ENCODE peak calls at places on chromosomes 11 and 22, in five cellular contexts. A is GM12892, S is K562, N is HepG2, B is GM12878. E is an unnamed sample.

GRCh38 chr11:69638941-69639681 is 1.8 kb upstream of the CCND1 start:
- DNase-seq in B (no peak), A (no peak), N (peak), S (peak), E (no peak)

GRCh38 chr11:88521354-88522310 is 184.1 kb upstream of the CTSC start:
- DNase-seq in S (no peak), A (no peak), B (no peak), N (no peak), E (no peak)

GRCh38 chr22:29225422-29226090 is 19.9 kb downstream of the EMID1 start:
- DNase-seq in N (no peak), A (no peak), B (no peak), S (no peak), E (peak)

GRCh38 chr11:14254533-14255530 is 104.2 kb downstream of the RRAS2 start:
- DNase-seq in S (no peak), B (no peak), N (no peak), A (no peak), E (no peak)

GRCh38 chr22:47779474-47779873 is 1017.0 kb downstream of the TBC1D22A start:
- DNase-seq in S (peak), B (no peak), N (no peak), A (no peak), E (no peak)

GRCh38 chr11:68216171-68216938 is 3.3 kb upstream of the KMT5B start:
- DNase-seq in A (no peak), S (no peak), B (no peak), N (no peak), E (no peak)

GRCh38 chr22:46934746-46935491 is 172.5 kb downstream of the TBC1D22A start:
- DNase-seq in S (peak), B (peak), N (peak), A (no peak), E (no peak)

GRCh38 chr11:59899532-59899931 is 20.9 kb downstream of the OOSP3 start:
- DNase-seq in N (no peak), A (no peak), B (no peak), S (no peak), E (no peak)

GRCh38 chr11:114914231-114915005 is 236.1 kb downstream of the NXPE2 start:
- DNase-seq in A (no peak), N (no peak), B (no peak), S (no peak), E (no peak)

GRCh38 chr11:80241766-80242165 is 800.9 kb upstream of the TENM4 start:
- DNase-seq in N (no peak), B (no peak), A (no peak), S (no peak), E (no peak)

GRCh38 chr22:25747245-25747944 is 5.4 kb downstream of the MYO18B start:
- DNase-seq in N (peak), B (no peak), S (peak), A (no peak), E (no peak)

GRCh38 chr11:128630367-128631230 is 43.2 kb upstream of the ETS1 start:
- DNase-seq in A (no peak), N (peak), B (peak), S (peak), E (peak)

GRCh38 chr11:60485987-60486386 is 6.6 kb upstream of the MS4A12 start:
- DNase-seq in A (peak), N (peak), B (peak), S (peak), E (peak)

GRCh38 chr22:29314537-29315285 is 786 bp downstream of the RASL10A start:
- DNase-seq in N (no peak), A (peak), S (no peak), B (no peak), E (peak)

GRCh38 chr11:69044111-69045013 is 4.4 kb upstream of the TPCN2 start:
- DNase-seq in A (no peak), N (peak), S (no peak), B (no peak), E (no peak)

GRCh38 chr22:36765943-36766450 is 9.9 kb downstream of the IFT27 start:
- DNase-seq in N (no peak), S (no peak), A (no peak), B (no peak), E (no peak)

GRCh38 chr11:121575250-121575962 is 122.6 kb upstream of the SORL1-AS1 start:
- DNase-seq in B (peak), A (no peak), S (no peak), N (no peak), E (no peak)

GRCh38 chr11:62143727-62144126 is 19.9 kb downstream of the INCENP start:
- DNase-seq in N (no peak), S (no peak), B (no peak), A (no peak), E (no peak)

GRCh38 chr11:133698654-133699053 is 146.7 kb downstream of the SPATA19 start:
- DNase-seq in N (no peak), A (no peak), B (no peak), S (no peak), E (no peak)

GRCh38 chr22:40878937-40879336 is 17.0 kb upstream of the DNAJB7 start:
- DNase-seq in N (no peak), S (no peak), B (no peak), A (no peak), E (no peak)

GRCh38 chr11:9858218-9858617 is 194.3 kb downstream of the SWAP70 start:
- DNase-seq in B (no peak), S (no peak), N (peak), A (no peak), E (no peak)

GRCh38 chr22:27088026-27088425 is 430.6 kb downstream of the MIAT start:
- DNase-seq in B (no peak), N (no peak), A (no peak), S (no peak), E (no peak)

GRCh38 chr11:101049123-101049522 is 80.5 kb downstream of the PGR start:
- DNase-seq in B (no peak), N (no peak), A (no peak), S (no peak), E (no peak)

DNA sequence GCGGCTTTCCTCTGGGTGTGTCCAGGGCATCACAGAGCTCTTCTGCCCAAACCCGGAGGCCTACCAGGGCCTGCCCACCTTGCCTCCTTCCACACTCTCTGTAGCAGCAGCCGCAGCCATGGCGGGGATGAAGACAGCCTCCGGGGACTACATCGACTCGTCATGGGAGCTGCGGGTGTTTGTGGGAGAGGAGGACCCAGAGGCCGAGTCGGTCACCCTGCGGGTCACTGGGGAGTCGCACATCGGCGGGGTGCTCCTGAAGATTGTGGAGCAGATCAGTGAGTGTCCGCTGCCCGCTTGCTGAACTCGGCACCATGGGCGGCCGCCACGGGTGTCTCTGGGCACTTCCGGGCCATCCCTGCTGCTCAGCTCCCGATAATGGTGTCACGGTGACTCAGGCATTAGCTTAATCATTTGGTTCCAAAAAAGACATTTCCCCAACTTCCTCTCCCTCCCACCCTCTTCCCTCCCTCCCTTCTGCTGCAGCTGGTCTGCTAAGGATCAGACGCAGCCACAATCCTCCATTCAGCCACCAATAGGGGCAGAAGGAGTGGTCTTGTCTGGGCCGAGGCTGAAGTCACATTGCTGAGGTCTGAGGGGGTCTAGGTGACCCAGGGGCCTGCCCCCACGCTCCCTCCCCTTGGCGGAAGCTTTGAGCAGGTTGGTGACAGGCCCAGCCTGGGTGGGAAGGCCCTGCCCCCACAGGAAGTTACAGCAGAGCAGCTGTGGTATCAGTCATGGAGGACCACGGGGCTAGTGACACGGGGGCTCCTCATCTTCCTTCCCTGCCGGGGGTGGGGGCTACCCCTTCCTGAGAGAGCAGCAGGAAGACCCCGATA is 945 bp downstream of the FERMT3 start:
- DNase-seq in B (peak), S (peak), A (peak), N (no peak), E (peak)
- TF ChIP-seq POLR2A in B (peak), S (peak), A (peak), N (no peak), E (no peak)

GRCh38 chr11:72814831-72815618 is 814 bp downstream of the ATG16L2 start:
- DNase-seq in B (no peak), S (peak), A (no peak), N (peak), E (no peak)

GRCh38 chr11:72812604-72812967 is 1.6 kb upstream of the ATG16L2 start:
- DNase-seq in A (no peak), S (no peak), N (no peak), B (no peak), E (no peak)

GRCh38 chr11:72814139-72814830 is at the start of gene ATG16L2:
- DNase-seq in N (peak), S (peak), A (peak), B (no peak), E (peak)

GRCh38 chr11:72812968-72813739 is 1.1 kb upstream of the ATG16L2 start:
- DNase-seq in B (no peak), N (peak), A (no peak), S (peak), E (no peak)

DNA sequence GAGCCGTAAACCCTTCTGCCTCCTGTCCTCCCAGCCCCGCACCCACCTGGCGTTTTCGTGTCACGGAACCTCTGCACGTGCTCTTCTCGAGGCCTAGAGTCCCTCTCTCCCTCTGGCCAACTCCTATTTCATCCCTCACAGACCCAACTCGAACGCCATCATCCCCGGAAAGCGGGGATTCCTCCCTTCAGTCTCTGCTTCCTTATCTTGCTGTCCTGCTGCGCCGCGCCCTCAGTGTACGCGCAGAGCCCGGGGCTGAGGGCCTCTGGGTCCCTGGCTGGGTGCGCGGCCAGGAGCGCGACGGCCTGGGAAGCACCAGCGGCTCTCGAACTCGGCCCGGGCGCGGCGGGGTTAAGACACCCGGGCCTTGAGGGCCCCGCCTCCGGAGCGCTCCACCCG is 472 bp upstream of the ATG16L2 start:
- DNase-seq in A (peak), S (peak), N (peak), B (no peak), E (peak)
- TF ChIP-seq POLR2AphosphoS5 in A (peak), S (no peak), N (peak), B (peak), E (peak)

GRCh38 chr11:119380816-119381185 is 689 bp downstream of the USP2 start:
- DNase-seq in A (no peak), N (peak), B (no peak), S (no peak), E (no peak)
- TF ChIP-seq TAF1 in A (no peak), N (no peak), B (no peak), S (no peak), E (no peak)

DNA sequence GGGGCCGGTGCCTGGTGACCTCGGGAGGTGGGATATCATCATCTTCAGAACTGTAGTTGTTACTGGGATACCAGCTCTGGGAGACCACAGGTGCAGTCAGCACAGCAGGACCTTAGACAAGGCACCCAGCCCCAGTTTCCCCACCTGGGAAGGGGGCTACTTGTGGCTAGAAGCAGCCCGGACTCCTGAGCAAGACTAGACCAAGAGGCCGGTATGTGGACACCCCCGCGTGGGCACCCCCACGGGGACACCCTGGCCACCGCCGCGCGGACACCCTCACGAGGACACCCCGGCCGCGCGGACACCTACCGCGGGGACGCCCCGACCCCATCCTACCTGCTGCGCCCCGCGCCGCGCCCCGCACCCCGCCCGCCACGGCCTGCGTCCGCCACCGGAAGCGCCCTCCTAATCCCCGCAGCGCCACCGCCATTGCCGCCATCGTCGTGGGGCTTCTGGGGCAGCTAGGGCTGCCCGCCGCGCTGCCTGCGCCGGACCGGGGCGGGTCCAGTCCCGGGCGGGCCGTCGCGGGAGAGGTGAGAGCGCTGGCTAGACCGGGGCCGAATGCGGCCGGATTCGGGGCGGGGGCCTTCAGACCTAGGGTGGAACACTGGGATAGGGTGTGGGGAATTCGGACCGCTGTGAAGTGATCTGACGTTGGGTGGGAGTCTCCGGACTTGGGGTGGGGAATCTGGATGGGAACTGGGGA is at the start of the genes COMT and TXNRD2:
- DNase-seq in B (no peak), A (peak), S (peak), N (no peak), E (peak)
- TF ChIP-seq POLR2A in B (peak), A (peak), S (no peak), N (no peak), E (peak)

DNA sequence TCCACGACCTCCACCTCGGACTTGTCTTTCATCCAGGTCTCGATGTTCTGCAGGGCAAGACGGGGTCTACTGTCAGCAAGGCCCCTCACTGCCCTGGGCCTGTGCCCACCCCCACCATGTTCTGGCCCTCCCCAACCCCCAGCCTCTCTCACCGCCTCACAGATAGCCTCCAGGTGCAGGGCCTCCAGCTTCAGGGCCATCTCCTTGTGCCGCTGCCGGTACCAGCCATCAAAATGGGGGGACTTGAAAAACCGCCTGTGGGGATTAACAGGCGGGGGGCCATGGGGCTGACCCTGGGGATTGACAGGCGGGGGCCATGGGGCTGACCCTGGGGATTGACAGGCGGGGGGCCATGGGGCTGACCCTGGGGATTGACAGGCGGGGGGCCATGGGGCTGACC is 4.9 kb upstream of the PLXNB2 start:
- DNase-seq in B (no peak), S (no peak), A (no peak), N (no peak), E (no peak)
- TF ChIP-seq POLR2AphosphoS5 in B (no peak), S (no peak), A (no peak), N (no peak), E (no peak)

GRCh38 chr11:28727254-28727653 is 619.1 kb downstream of the METTL15 start:
- DNase-seq in B (no peak), N (no peak), A (no peak), S (no peak), E (no peak)

GRCh38 chr11:28730889-28731288 is 622.7 kb downstream of the METTL15 start:
- DNase-seq in N (no peak), B (no peak), S (no peak), A (no peak), E (no peak)

GRCh38 chr11:28729339-28729738 is 621.2 kb downstream of the METTL15 start:
- DNase-seq in A (no peak), B (no peak), N (no peak), S (no peak), E (no peak)

GRCh38 chr11:28728666-28729065 is 620.5 kb downstream of the METTL15 start:
- DNase-seq in S (no peak), B (no peak), N (no peak), A (no peak), E (no peak)

DNA sequence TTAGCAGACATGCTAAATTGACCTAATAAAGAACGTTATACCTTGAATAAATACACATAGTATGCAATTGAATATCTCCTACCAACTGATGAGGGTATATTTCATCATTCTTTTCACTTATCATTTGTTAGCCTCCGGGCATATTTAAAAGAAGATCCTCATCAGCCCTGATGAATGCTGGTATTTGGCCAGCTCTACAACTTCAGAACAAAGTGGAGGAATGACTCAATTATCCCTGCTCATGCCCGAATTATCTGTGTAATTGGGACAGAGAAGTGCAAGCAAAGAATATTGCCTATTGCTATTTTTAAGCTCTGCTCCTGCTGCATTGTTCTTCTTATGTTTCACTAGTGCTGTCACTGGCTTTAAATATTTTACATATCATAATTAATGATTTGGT is 622.1 kb downstream of the METTL15 start:
- DNase-seq in N (no peak), B (no peak), S (no peak), A (no peak), E (no peak)
- TF ChIP-seq TAF1 in N (no peak), B (no peak), S (no peak), A (no peak), E (no peak)

DNA sequence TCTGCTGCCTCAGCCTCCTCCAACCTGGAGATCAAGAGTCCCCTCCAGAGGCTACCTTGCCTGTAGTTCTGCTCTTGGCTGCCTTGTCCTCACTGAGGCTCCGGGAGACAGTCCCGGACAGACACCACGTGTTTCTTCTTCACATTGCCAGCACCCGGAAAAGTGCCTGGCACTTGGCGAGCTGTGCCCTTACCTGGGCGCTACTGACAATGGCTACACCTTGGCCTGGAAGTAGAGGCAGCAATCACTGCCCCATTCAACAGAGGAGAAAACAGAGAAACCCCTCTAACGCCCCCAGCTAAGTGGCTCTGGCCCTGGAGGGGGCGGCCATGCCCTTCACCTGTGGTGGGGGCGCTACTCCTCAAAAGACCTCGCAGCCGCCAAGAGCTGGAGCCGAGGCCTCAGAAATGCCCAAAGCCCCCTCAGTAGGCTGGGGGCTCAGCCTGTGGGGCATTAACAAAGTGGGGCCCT is 3.0 kb upstream of the NAP1L4 start:
- DNase-seq in B (no peak), A (no peak), N (no peak), S (no peak), E (no peak)
- TF ChIP-seq POLR2A in B (no peak), A (no peak), N (no peak), S (no peak), E (no peak)

GRCh38 chr22:35517207-35517606 is 23.4 kb upstream of the RASD2 start:
- DNase-seq in S (no peak), A (no peak), B (no peak), N (no peak), E (no peak)

GRCh38 chr22:35516723-35517122 is 23.9 kb upstream of the RASD2 start:
- DNase-seq in A (no peak), N (no peak), S (no peak), B (no peak), E (no peak)

GRCh38 chr22:35517769-35518530 is 22.7 kb upstream of the RASD2 start:
- DNase-seq in N (no peak), B (no peak), A (no peak), S (no peak), E (no peak)

GRCh38 chr22:35519306-35520000 is 21.2 kb upstream of the RASD2 start:
- DNase-seq in S (no peak), A (no peak), B (no peak), N (no peak), E (no peak)

GRCh38 chr22:35518781-35519180 is 21.9 kb upstream of the RASD2 start:
- DNase-seq in B (no peak), S (no peak), A (no peak), N (no peak), E (no peak)
- TF ChIP-seq POLR2AphosphoS5 in B (no peak), S (no peak), A (no peak), N (no peak), E (no peak)

E was measured in GM12891.